ENCODE peak calls at places on chromosomes 6 and 20, in five cellular contexts. N is HL-60, G is PC-3, L is mammary epithelial cell, W is fibroblast of lung. Q is an unnamed sample.
A peak's percentile ranks its signal among the peaks of the same experiment; 100 is the strongest.

GRCh38 chr20:20837574-20838021 is 125.2 kb upstream of the RALGAPA2 start:
- DNase-seq in G (peak; percentile 76), N (peak; percentile 69), W (peak; percentile 27), L (no peak), Q (peak; percentile 40)

GRCh38 chr6:166587631-166588413 is 1.3 kb upstream of the RAMACL start:
- DNase-seq in L (no peak), G (no peak), W (no peak), N (peak; percentile 47), Q (no peak)

GRCh38 chr6:20001286-20001685 is 164.1 kb downstream of the ID4 start:
- DNase-seq in L (no peak), G (no peak), W (no peak), N (no peak), Q (no peak)

GRCh38 chr20:64101731-64102621 is 5.4 kb downstream of the NPBWR2 start:
- DNase-seq in L (no peak), W (no peak), N (no peak), G (peak; percentile 59), Q (no peak)

GRCh38 chr6:32189742-32190053 is 304 bp downstream of the PBX2 start:
- DNase-seq in W (no peak), G (no peak), L (no peak), N (no peak), Q (no peak)

GRCh38 chr6:61894536-61894935 is 391.5 kb downstream of the KHDRBS2 start:
- DNase-seq in W (no peak), L (no peak), N (no peak), G (no peak), Q (no peak)

GRCh38 chr6:48147101-48147500 is 36.1 kb upstream of the PTCHD4 start:
- DNase-seq in G (no peak), L (no peak), N (no peak), W (no peak), Q (no peak)

GRCh38 chr20:45157977-45158376 is 16.7 kb upstream of the PI3 start:
- DNase-seq in W (peak; percentile 85), G (peak; percentile 96), N (no peak), L (peak; percentile 92), Q (peak; percentile 86)

GRCh38 chr20:50015636-50015992 is 32.8 kb downstream of the SNAI1 start:
- DNase-seq in N (no peak), L (no peak), G (no peak), W (no peak), Q (no peak)

GRCh38 chr6:30883476-30883742 is 910 bp upstream of the DDR1 start:
- DNase-seq in W (no peak), N (no peak), L (no peak), G (no peak), Q (no peak)

GRCh38 chr6:127026247-127026646 is 92.2 kb upstream of the RSPO3 start:
- DNase-seq in L (peak; percentile 72), W (peak; percentile 22), N (no peak), G (peak; percentile 79), Q (no peak)

GRCh38 chr20:7161690-7162089 is 394.2 kb downstream of the BMP2 start:
- DNase-seq in L (peak; percentile 25), G (peak; percentile 51), N (peak; percentile 8), W (peak; percentile 5), Q (peak; percentile 3)

GRCh38 chr20:10602141-10602660 is 71.6 kb downstream of the JAG1 start:
- DNase-seq in N (no peak), L (no peak), G (no peak), W (no peak), Q (no peak)

GRCh38 chr6:151288711-151289398 is 49.1 kb downstream of the AKAP12 start:
- DNase-seq in N (no peak), W (no peak), G (no peak), L (no peak), Q (no peak)

GRCh38 chr6:166595061-166595780 is 8.7 kb upstream of the RAMACL start:
- DNase-seq in L (peak; percentile 22), W (peak; percentile 94), N (no peak), G (no peak), Q (no peak)

GRCh38 chr20:21380711-21381110 is 16.6 kb downstream of the NKX2-4 start:
- DNase-seq in L (no peak), G (no peak), W (no peak), N (no peak), Q (no peak)

GRCh38 chr20:1900321-1900791 is 5.1 kb downstream of the SIRPA start:
- DNase-seq in L (peak; percentile 65), N (peak; percentile 51), W (peak; percentile 81), G (peak; percentile 81), Q (peak; percentile 63)

GRCh38 chr6:32843979-32844838 is at the start of gene PSMB8:
- DNase-seq in L (peak; percentile 98), G (peak; percentile 97), N (peak; percentile 99), W (peak; percentile 91), Q (peak; percentile 100)

GRCh38 chr6:50091641-50092040 is 41.9 kb upstream of the DEFB112 start:
- DNase-seq in L (peak; percentile 60), N (no peak), G (peak; percentile 77), W (no peak), Q (no peak)

GRCh38 chr20:1319462-1319861 is 9.5 kb downstream of the SDCBP2 start:
- DNase-seq in N (no peak), G (no peak), W (no peak), L (no peak), Q (no peak)

DNA sequence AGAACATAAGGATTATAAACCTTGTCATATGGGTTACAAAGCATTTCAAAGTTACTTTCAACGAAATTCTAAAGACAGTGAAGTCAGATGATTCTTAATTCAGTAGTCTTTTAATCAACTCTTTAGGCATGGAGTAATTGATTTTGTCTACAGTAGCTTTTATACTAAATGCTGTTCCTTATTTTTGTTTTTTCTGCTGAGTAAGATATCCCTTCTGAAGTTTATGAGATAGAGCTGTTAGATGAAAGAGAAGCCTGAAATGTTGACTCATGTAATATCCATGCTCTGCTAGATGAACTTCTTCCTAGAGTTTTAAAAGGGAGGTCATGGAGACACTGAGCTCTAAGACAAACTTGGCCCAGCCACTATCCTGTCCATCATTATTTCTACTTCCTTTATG is 550.2 kb downstream of the UTRN start:
- DNase-seq in W (no peak), G (no peak), N (no peak), L (no peak), Q (no peak)
- H3K27ac ChIP-seq in W (no peak overlapping the region), G (no peak overlapping the region), N (no peak overlapping the region), L (no peak overlapping the region), Q (no peak overlapping the region)

GRCh38 chr20:52569201-52569600 is 377.6 kb upstream of the ZFP64 start:
- DNase-seq in N (no peak), W (peak; percentile 39), L (no peak), G (no peak), Q (no peak)

GRCh38 chr20:52564594-52564993 is 373.0 kb upstream of the ZFP64 start:
- DNase-seq in L (no peak), N (no peak), G (no peak), W (no peak), Q (no peak)

GRCh38 chr20:52565614-52566013 is 374.0 kb upstream of the ZFP64 start:
- DNase-seq in G (no peak), L (no peak), W (no peak), N (no peak), Q (no peak)
- H3K27ac ChIP-seq in G (no peak overlapping the region), L (no peak overlapping the region), W (no peak overlapping the region), N (no peak overlapping the region), Q (no peak overlapping the region)

DNA sequence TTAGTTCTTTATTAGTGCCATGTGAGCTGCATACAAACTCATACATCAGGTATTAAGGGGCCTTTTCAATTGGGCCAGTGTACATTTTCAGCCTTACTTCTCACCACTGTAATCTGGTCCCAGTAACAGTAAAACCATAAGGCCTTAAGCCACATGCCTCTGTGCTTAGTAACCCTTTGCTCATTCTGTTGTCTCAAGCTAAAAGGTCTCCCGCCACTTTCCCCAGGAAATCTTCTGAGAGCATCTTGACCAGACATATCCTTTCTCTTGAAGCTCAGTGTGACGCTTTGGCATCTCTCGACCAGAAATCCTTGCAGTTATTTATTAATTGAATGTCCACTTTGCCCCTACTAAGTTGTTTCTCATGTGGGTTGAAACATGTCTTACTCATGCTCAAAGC is 68.0 kb downstream of the CYP39A1 start:
- DNase-seq in L (peak; percentile 6), W (peak; percentile 7), N (no peak), G (peak; percentile 19), Q (no peak)
- H3K27ac ChIP-seq in L (no peak overlapping the region), W (no peak overlapping the region), N (no peak overlapping the region), G (no peak overlapping the region), Q (no peak overlapping the region)

GRCh38 chr6:83985715-83986114 is 47.9 kb upstream of the MRAP2 start:
- DNase-seq in W (no peak), L (no peak), G (no peak), N (no peak), Q (no peak)
- H3K27ac ChIP-seq in W (no peak overlapping the region), L (no peak overlapping the region), G (no peak overlapping the region), N (no peak overlapping the region), Q (no peak overlapping the region)

GRCh38 chr6:2378891-2379652 is 133.7 kb upstream of the GMDS start:
- DNase-seq in W (peak; percentile 55), G (peak; percentile 67), N (no peak), L (peak; percentile 85), Q (no peak)

GRCh38 chr6:2381872-2382661 is 136.7 kb upstream of the GMDS start:
- DNase-seq in W (no peak), N (no peak), L (no peak), G (no peak), Q (no peak)

GRCh38 chr6:2376429-2377355 is 131.3 kb upstream of the GMDS start:
- DNase-seq in W (peak; percentile 90), N (no peak), L (peak; percentile 82), G (peak; percentile 94), Q (no peak)

GRCh38 chr6:2375443-2375842 is 130.0 kb upstream of the GMDS start:
- DNase-seq in W (no peak), L (no peak), G (no peak), N (peak; percentile 13), Q (no peak)

GRCh38 chr6:2378046-2378657 is 132.7 kb upstream of the GMDS start:
- DNase-seq in G (no peak), W (no peak), L (peak; percentile 15), N (no peak), Q (no peak)
- H3K27ac ChIP-seq in G (peak overlapping the region; percentile 84), W (no peak overlapping the region), L (no peak overlapping the region), N (no peak overlapping the region), Q (no peak overlapping the region)

DNA sequence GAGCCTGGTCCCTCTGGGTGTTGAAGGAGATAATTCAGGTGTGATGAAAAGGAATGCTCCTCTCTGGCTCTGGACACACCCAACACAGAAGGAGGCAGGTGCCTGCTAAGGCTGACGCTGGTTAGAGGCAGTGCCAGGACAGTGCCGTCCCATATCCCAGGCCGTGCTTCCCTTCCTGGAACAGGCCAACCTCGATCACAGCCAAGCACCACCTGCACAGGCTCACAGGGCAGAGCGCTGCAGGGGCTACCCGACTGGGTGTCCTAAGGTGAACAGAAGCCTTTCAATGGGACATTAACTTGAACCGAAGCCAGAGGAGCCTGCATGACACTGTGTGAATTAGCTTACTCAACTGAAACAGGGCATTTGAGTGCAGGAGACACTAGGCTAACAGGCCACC is 347.3 kb downstream of the TAF4 start:
- DNase-seq in W (no peak), L (no peak), N (no peak), G (no peak), Q (no peak)
- H3K27ac ChIP-seq in W (no peak overlapping the region), L (no peak overlapping the region), N (no peak overlapping the region), G (no peak overlapping the region), Q (no peak overlapping the region)